ENCODE peak calls at places on chromosomes 6 and 20, in seven cellular contexts. One of them, this sample, is unnamed.

GRCh38 chr6:21188505-21189223 is 404.9 kb upstream of the SOX4 start:
- ATAC-seq in left lung: no peak
- ATAC-seq in heart left ventricle: no peak
- ATAC-seq in lung: no peak
- ATAC-seq in pancreas: no peak
- ATAC-seq in HepG2: peak; percentile 57
- ATAC-seq in PC-3: no peak
- ATAC-seq in this sample: no peak

GRCh38 chr6:152948150-152948768 is 34.6 kb downstream of the FBXO5 start:
- ATAC-seq in heart left ventricle: peak; percentile 69
- ATAC-seq in lung: peak; percentile 53
- ATAC-seq in PC-3: peak; percentile 54
- ATAC-seq in pancreas: peak; percentile 79
- ATAC-seq in left lung: peak; percentile 83
- ATAC-seq in HepG2: peak; percentile 94
- ATAC-seq in this sample: peak; percentile 55

GRCh38 chr6:146429831-146430230 is 113.8 kb upstream of the RAB32 start:
- ATAC-seq in left lung: no peak
- ATAC-seq in PC-3: no peak
- ATAC-seq in heart left ventricle: no peak
- ATAC-seq in pancreas: no peak
- ATAC-seq in HepG2: no peak
- ATAC-seq in lung: no peak
- ATAC-seq in this sample: no peak

GRCh38 chr6:169386431-169387057 is 132.9 kb upstream of the THBS2 start:
- ATAC-seq in left lung: no peak
- ATAC-seq in PC-3: no peak
- ATAC-seq in heart left ventricle: no peak
- ATAC-seq in lung: no peak
- ATAC-seq in HepG2: peak; percentile 49
- ATAC-seq in pancreas: no peak
- ATAC-seq in this sample: no peak

GRCh38 chr6:84575264-84575663 is 189.1 kb downstream of the TBX18 start:
- ATAC-seq in left lung: no peak
- ATAC-seq in PC-3: peak; percentile 73
- ATAC-seq in heart left ventricle: no peak
- ATAC-seq in lung: no peak
- ATAC-seq in pancreas: no peak
- ATAC-seq in HepG2: no peak
- ATAC-seq in this sample: no peak

GRCh38 chr20:21052686-21053001 is 53.5 kb downstream of the LINC00237 start:
- ATAC-seq in heart left ventricle: no peak
- ATAC-seq in PC-3: no peak
- ATAC-seq in lung: no peak
- ATAC-seq in pancreas: no peak
- ATAC-seq in left lung: no peak
- ATAC-seq in HepG2: peak; percentile 78
- ATAC-seq in this sample: no peak

GRCh38 chr6:117733341-117733740 is 58.1 kb downstream of the NUS1 start:
- ATAC-seq in HepG2: no peak
- ATAC-seq in pancreas: no peak
- ATAC-seq in left lung: no peak
- ATAC-seq in PC-3: no peak
- ATAC-seq in lung: no peak
- ATAC-seq in heart left ventricle: no peak
- ATAC-seq in this sample: no peak

GRCh38 chr6:169556758-169557505 is 144.9 kb downstream of the WDR27 start:
- ATAC-seq in lung: no peak
- ATAC-seq in pancreas: no peak
- ATAC-seq in HepG2: no peak
- ATAC-seq in PC-3: no peak
- ATAC-seq in heart left ventricle: no peak
- ATAC-seq in left lung: no peak
- ATAC-seq in this sample: no peak

GRCh38 chr6:14429396-14429795 is 311.8 kb downstream of the CD83 start:
- ATAC-seq in HepG2: no peak
- ATAC-seq in pancreas: no peak
- ATAC-seq in PC-3: no peak
- ATAC-seq in lung: no peak
- ATAC-seq in heart left ventricle: no peak
- ATAC-seq in left lung: no peak
- ATAC-seq in this sample: no peak

GRCh38 chr6:144361027-144361426 is 75.9 kb downstream of the UTRN start:
- ATAC-seq in HepG2: no peak
- ATAC-seq in pancreas: peak; percentile 7
- ATAC-seq in heart left ventricle: no peak
- ATAC-seq in PC-3: no peak
- ATAC-seq in left lung: no peak
- ATAC-seq in lung: no peak
- ATAC-seq in this sample: no peak

GRCh38 chr6:91664327-91664959 is 1077.6 kb upstream of the MAP3K7 start:
- ATAC-seq in left lung: no peak
- ATAC-seq in lung: no peak
- ATAC-seq in PC-3: no peak
- ATAC-seq in heart left ventricle: no peak
- ATAC-seq in HepG2: no peak
- ATAC-seq in pancreas: no peak
- ATAC-seq in this sample: no peak

GRCh38 chr20:544153-544725 is 649 bp upstream of the CSNK2A1 start:
- ATAC-seq in lung: no peak
- ATAC-seq in PC-3: no peak
- ATAC-seq in HepG2: no peak
- ATAC-seq in heart left ventricle: no peak
- ATAC-seq in left lung: no peak
- ATAC-seq in pancreas: no peak
- ATAC-seq in this sample: no peak

GRCh38 chr6:73612611-73613010 is 41.2 kb downstream of the SLC17A5 start:
- ATAC-seq in PC-3: no peak
- ATAC-seq in lung: no peak
- ATAC-seq in heart left ventricle: no peak
- ATAC-seq in left lung: no peak
- ATAC-seq in pancreas: no peak
- ATAC-seq in HepG2: no peak
- ATAC-seq in this sample: no peak

GRCh38 chr6:164097557-164098398 is 683.3 kb downstream of the QKI start:
- ATAC-seq in heart left ventricle: peak; percentile 63
- ATAC-seq in left lung: peak; percentile 50
- ATAC-seq in pancreas: peak; percentile 28
- ATAC-seq in lung: peak; percentile 60
- ATAC-seq in PC-3: peak; percentile 24
- ATAC-seq in HepG2: peak; percentile 76
- ATAC-seq in this sample: peak; percentile 67

GRCh38 chr20:37358366-37359150 is 12.6 kb downstream of the SRC start:
- ATAC-seq in left lung: peak; percentile 55
- ATAC-seq in heart left ventricle: no peak
- ATAC-seq in HepG2: no peak
- ATAC-seq in lung: no peak
- ATAC-seq in pancreas: no peak
- ATAC-seq in PC-3: peak; percentile 92
- ATAC-seq in this sample: peak; percentile 50

GRCh38 chr20:50435397-50436051 is 74.7 kb upstream of the PTPN1 start:
- ATAC-seq in lung: no peak
- ATAC-seq in HepG2: no peak
- ATAC-seq in pancreas: no peak
- ATAC-seq in left lung: no peak
- ATAC-seq in heart left ventricle: no peak
- ATAC-seq in PC-3: no peak
- ATAC-seq in this sample: no peak

GRCh38 chr6:6858533-6858982 is 249.2 kb upstream of the RREB1 start:
- ATAC-seq in PC-3: no peak
- ATAC-seq in heart left ventricle: no peak
- ATAC-seq in lung: no peak
- ATAC-seq in pancreas: no peak
- ATAC-seq in HepG2: no peak
- ATAC-seq in left lung: no peak
- ATAC-seq in this sample: no peak

GRCh38 chr6:17483391-17484016 is 90.1 kb downstream of the CAP2 start:
- ATAC-seq in heart left ventricle: peak; percentile 42
- ATAC-seq in lung: no peak
- ATAC-seq in HepG2: no peak
- ATAC-seq in pancreas: no peak
- ATAC-seq in left lung: no peak
- ATAC-seq in PC-3: no peak
- ATAC-seq in this sample: no peak

GRCh38 chr6:90621581-90621980 is 34.7 kb upstream of the MAP3K7 start:
- ATAC-seq in HepG2: no peak
- ATAC-seq in pancreas: no peak
- ATAC-seq in left lung: no peak
- ATAC-seq in heart left ventricle: no peak
- ATAC-seq in PC-3: no peak
- ATAC-seq in lung: no peak
- ATAC-seq in this sample: no peak

GRCh38 chr20:32972181-32973076 is 31.8 kb downstream of the SUN5 start:
- ATAC-seq in left lung: peak; percentile 37
- ATAC-seq in pancreas: peak; percentile 31
- ATAC-seq in HepG2: no peak
- ATAC-seq in heart left ventricle: no peak
- ATAC-seq in lung: peak; percentile 38
- ATAC-seq in PC-3: no peak
- ATAC-seq in this sample: no peak

GRCh38 chr6:108167449-108167903 is 1.7 kb downstream of the NR2E1 start:
- ATAC-seq in PC-3: no peak
- ATAC-seq in lung: no peak
- ATAC-seq in pancreas: no peak
- ATAC-seq in left lung: no peak
- ATAC-seq in HepG2: no peak
- ATAC-seq in heart left ventricle: peak; percentile 17
- ATAC-seq in this sample: no peak

GRCh38 chr6:51118754-51119153 is 300.1 kb downstream of the TFAP2B start:
- ATAC-seq in HepG2: no peak
- ATAC-seq in heart left ventricle: no peak
- ATAC-seq in lung: no peak
- ATAC-seq in PC-3: peak; percentile 68
- ATAC-seq in left lung: no peak
- ATAC-seq in pancreas: no peak
- ATAC-seq in this sample: no peak

GRCh38 chr6:46484081-46484820 is 7.0 kb downstream of the RCAN2 start:
- ATAC-seq in pancreas: no peak
- ATAC-seq in PC-3: no peak
- ATAC-seq in HepG2: no peak
- ATAC-seq in heart left ventricle: peak; percentile 81
- ATAC-seq in lung: no peak
- ATAC-seq in left lung: no peak
- ATAC-seq in this sample: no peak

GRCh38 chr6:117818449-117818848 is 88.6 kb upstream of the SLC35F1 start:
- ATAC-seq in HepG2: no peak
- ATAC-seq in PC-3: no peak
- ATAC-seq in heart left ventricle: no peak
- ATAC-seq in pancreas: no peak
- ATAC-seq in left lung: no peak
- ATAC-seq in lung: no peak
- ATAC-seq in this sample: no peak

GRCh38 chr6:47061631-47062300 is 19.6 kb upstream of the ADGRF1 start:
- ATAC-seq in left lung: peak; percentile 54
- ATAC-seq in HepG2: peak; percentile 93
- ATAC-seq in heart left ventricle: peak; percentile 76
- ATAC-seq in PC-3: peak; percentile 28
- ATAC-seq in pancreas: peak; percentile 53
- ATAC-seq in lung: peak; percentile 48
- ATAC-seq in this sample: peak; percentile 70

GRCh38 chr6:18985061-18985460 is 597.9 kb downstream of the RNF144B start:
- ATAC-seq in HepG2: no peak
- ATAC-seq in PC-3: no peak
- ATAC-seq in pancreas: no peak
- ATAC-seq in heart left ventricle: no peak
- ATAC-seq in left lung: no peak
- ATAC-seq in lung: no peak
- ATAC-seq in this sample: no peak

GRCh38 chr20:663315-664090 is 10.5 kb upstream of the SRXN1 start:
- ATAC-seq in PC-3: no peak
- ATAC-seq in HepG2: no peak
- ATAC-seq in lung: no peak
- ATAC-seq in left lung: no peak
- ATAC-seq in heart left ventricle: no peak
- ATAC-seq in pancreas: peak; percentile 21
- ATAC-seq in this sample: no peak

GRCh38 chr6:133298801-133299200 is 57.6 kb downstream of the EYA4 start:
- ATAC-seq in left lung: no peak
- ATAC-seq in heart left ventricle: peak; percentile 71
- ATAC-seq in pancreas: no peak
- ATAC-seq in PC-3: no peak
- ATAC-seq in lung: no peak
- ATAC-seq in HepG2: no peak
- ATAC-seq in this sample: no peak

GRCh38 chr6:16713597-16713996 is 47.7 kb downstream of the ATXN1 start:
- ATAC-seq in heart left ventricle: no peak
- ATAC-seq in PC-3: peak; percentile 12
- ATAC-seq in HepG2: no peak
- ATAC-seq in lung: no peak
- ATAC-seq in pancreas: no peak
- ATAC-seq in left lung: no peak
- ATAC-seq in this sample: no peak

DNA sequence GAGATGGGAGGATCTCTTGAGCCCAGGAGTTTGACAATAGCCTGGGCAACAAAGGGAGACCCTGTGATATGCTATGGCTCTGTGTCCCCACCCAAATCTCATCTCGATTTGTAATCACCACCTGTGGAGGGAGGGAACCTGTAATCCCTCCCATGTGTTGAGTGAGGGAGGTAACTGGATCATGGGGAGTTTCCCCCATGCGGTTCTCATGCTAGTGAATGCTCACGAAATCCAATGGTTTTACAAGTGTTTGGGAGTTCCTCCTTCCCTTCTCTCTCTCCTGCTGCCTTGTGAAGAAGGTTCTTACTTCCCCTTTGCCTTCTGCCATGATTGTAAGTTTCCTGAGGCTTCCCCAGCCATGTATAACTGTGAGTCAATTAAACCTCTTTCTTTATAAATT is 3.4 kb downstream of the NUDT3 start:
- ATAC-seq in left lung: no peak
- ATAC-seq in PC-3: no peak
- ATAC-seq in HepG2: no peak
- ATAC-seq in lung: no peak
- ATAC-seq in pancreas: no peak
- ATAC-seq in heart left ventricle: no peak
- ATAC-seq in this sample: no peak
- H3K4me1 ChIP-seq in left lung: peaks cover 81% of the 10 kb centered on the region
- H3K4me1 ChIP-seq in PC-3: peaks cover 11% of the 10 kb centered on the region
- H3K4me1 ChIP-seq in HepG2: peaks cover 65% of the 10 kb centered on the region
- H3K4me1 ChIP-seq in lung: peaks cover 8% of the 10 kb centered on the region
- H3K4me1 ChIP-seq in pancreas: peaks cover 17% of the 10 kb centered on the region
- H3K4me1 ChIP-seq in heart left ventricle: peaks cover 75% of the 10 kb centered on the region
- H3K4me1 ChIP-seq in this sample: no peaks in the 10 kb centered on the region

GRCh38 chr6:30461055-30461454 is 28.3 kb upstream of the HLA-E start:
- ATAC-seq in pancreas: no peak
- ATAC-seq in HepG2: no peak
- ATAC-seq in left lung: no peak
- ATAC-seq in lung: no peak
- ATAC-seq in heart left ventricle: no peak
- ATAC-seq in PC-3: no peak
- ATAC-seq in this sample: no peak
- H3K27me3 ChIP-seq in pancreas: peaks cover 73% of the 10 kb centered on the region
- H3K27me3 ChIP-seq in HepG2: peaks cover 82% of the 10 kb centered on the region
- H3K27me3 ChIP-seq in left lung: peaks cover 100% of the 10 kb centered on the region
- H3K27me3 ChIP-seq in lung: no peaks in the 10 kb centered on the region
- H3K27me3 ChIP-seq in heart left ventricle: peaks cover 87% of the 10 kb centered on the region
- H3K27me3 ChIP-seq in PC-3: peaks cover 82% of the 10 kb centered on the region
- H3K27me3 ChIP-seq in this sample: peaks cover 100% of the 10 kb centered on the region

GRCh38 chr6:24908555-24908954 is 27.2 kb downstream of the RIPOR2 start:
- ATAC-seq in pancreas: no peak
- ATAC-seq in HepG2: no peak
- ATAC-seq in lung: no peak
- ATAC-seq in PC-3: peak; percentile 62
- ATAC-seq in heart left ventricle: no peak
- ATAC-seq in left lung: no peak
- ATAC-seq in this sample: no peak
- H3K4me1 ChIP-seq in pancreas: peaks cover 9% of the 10 kb centered on the region
- H3K4me1 ChIP-seq in HepG2: peaks cover 9% of the 10 kb centered on the region
- H3K4me1 ChIP-seq in lung: peaks cover 11% of the 10 kb centered on the region
- H3K4me1 ChIP-seq in PC-3: peaks cover 32% of the 10 kb centered on the region
- H3K4me1 ChIP-seq in heart left ventricle: peaks cover 39% of the 10 kb centered on the region
- H3K4me1 ChIP-seq in left lung: peaks cover 76% of the 10 kb centered on the region
- H3K4me1 ChIP-seq in this sample: peaks cover 37% of the 10 kb centered on the region

GRCh38 chr20:3080939-3081388 is 3.6 kb downstream of the AVP start:
- ATAC-seq in PC-3: peak; percentile 55
- ATAC-seq in HepG2: peak; percentile 37
- ATAC-seq in pancreas: peak; percentile 66
- ATAC-seq in lung: peak; percentile 67
- ATAC-seq in left lung: peak; percentile 34
- ATAC-seq in heart left ventricle: peak; percentile 98
- ATAC-seq in this sample: peak; percentile 58
- H3K27me3 ChIP-seq in PC-3: peaks cover 20% of the 10 kb centered on the region
- H3K27me3 ChIP-seq in HepG2: peaks cover 57% of the 10 kb centered on the region
- H3K27me3 ChIP-seq in pancreas: no peaks in the 10 kb centered on the region
- H3K27me3 ChIP-seq in lung: no peaks in the 10 kb centered on the region
- H3K27me3 ChIP-seq in left lung: peaks cover 96% of the 10 kb centered on the region
- H3K27me3 ChIP-seq in heart left ventricle: peaks cover 5% of the 10 kb centered on the region
- H3K27me3 ChIP-seq in this sample: peaks cover 74% of the 10 kb centered on the region

This sample was measured in gastroesophageal sphincter.